ENCODE peak calls at places on chromosomes 2 and 18, in six cellular contexts. E is naive B cell; L is heart right ventricle; Y is left cardiac atrium; N is COR-L47; T is stimulated activated CD4-positive, alpha-beta T cell treated with anti-CD3 and anti-CD28 coated beads, Interleukin-12 subunit alpha, Interleukin-12 subunit beta, amount 100 ng/mL, for 24 hours. A is an unnamed sample.

GRCh38 chr2:51291762-51292370 is 259.9 kb upstream of the NRXN1 start:
- DNase-seq in E (no peak), L (no peak), Y (no peak), N (no peak), T (no peak), A (no peak)

GRCh38 chr2:37387143-37387835 is 42.9 kb downstream of the QPCT start:
- DNase-seq in E (no peak), L (no peak), Y (no peak), N (no peak), T (no peak), A (no peak)

GRCh38 chr18:45107425-45107824 is 426.7 kb downstream of the SETBP1 start:
- DNase-seq in E (no peak), L (no peak), Y (no peak), N (no peak), T (no peak), A (no peak)

GRCh38 chr2:204472375-204472774 is 72.9 kb upstream of the PARD3B start:
- DNase-seq in E (no peak), L (no peak), Y (no peak), N (no peak), T (no peak), A (no peak)

GRCh38 chr2:111162718-111163331 is 42.1 kb downstream of the BCL2L11 start:
- DNase-seq in E (no peak), L (no peak), Y (no peak), N (no peak), T (no peak), A (no peak)

GRCh38 chr2:72078773-72079172 is 68.9 kb downstream of the CYP26B1 start:
- DNase-seq in E (no peak), L (no peak), Y (no peak), N (no peak), T (no peak), A (no peak)

GRCh38 chr2:9641641-9642040 is 10.8 kb upstream of the YWHAQ start:
- DNase-seq in E (no peak), L (no peak), Y (no peak), N (no peak), T (no peak), A (no peak)

GRCh38 chr18:8781671-8782070 is 76.3 kb downstream of the MTCL1 start:
- DNase-seq in E (no peak), L (no peak), Y (no peak), N (no peak), T (no peak), A (no peak)

GRCh38 chr2:185044323-185044874 is 446.1 kb downstream of the ZNF804A start:
- DNase-seq in E (no peak), L (no peak), Y (no peak), N (no peak), T (no peak), A (no peak)

GRCh38 chr2:219555956-219556355 is 12.1 kb downstream of the TMEM198 start:
- DNase-seq in E (no peak), L (no peak), Y (peak), N (no peak), T (no peak), A (no peak)

GRCh38 chr2:127427376-127428056 is 9.3 kb downstream of the PROC start:
- DNase-seq in E (no peak), L (no peak), Y (no peak), N (no peak), T (no peak), A (no peak)

GRCh38 chr2:18272148-18272494 is 288.3 kb downstream of the RDH14 start:
- DNase-seq in E (no peak), L (no peak), Y (no peak), N (no peak), T (no peak), A (no peak)

GRCh38 chr2:172340394-172340793 is 87.0 kb upstream of the ITGA6 start:
- DNase-seq in E (no peak), L (no peak), Y (no peak), N (no peak), T (no peak), A (no peak)

GRCh38 chr18:42706618-42707017 is 408.9 kb downstream of the RIT2 start:
- DNase-seq in E (no peak), L (no peak), Y (no peak), N (peak), T (no peak), A (peak)

GRCh38 chr18:68436485-68436884 is 278.4 kb downstream of the TMX3 start:
- DNase-seq in E (no peak), L (no peak), Y (no peak), N (no peak), T (no peak), A (no peak)

GRCh38 chr18:5964596-5964995 is 69.3 kb upstream of the TMEM200C start:
- DNase-seq in E (no peak), L (no peak), Y (no peak), N (no peak), T (no peak), A (no peak)

GRCh38 chr18:48607049-48607984 is 68.5 kb downstream of the CTIF start:
- DNase-seq in E (no peak), L (no peak), Y (peak), N (no peak), T (no peak), A (no peak)

GRCh38 chr2:27958711-27959378 is 68.3 kb downstream of the BABAM2 start:
- DNase-seq in E (no peak), L (no peak), Y (no peak), N (no peak), T (no peak), A (no peak)

GRCh38 chr2:95375532-95376221 is 26.8 kb upstream of the FAHD2A start:
- DNase-seq in E (no peak), L (no peak), Y (no peak), N (no peak), T (no peak), A (no peak)

GRCh38 chr2:239715606-239716005 is 309.5 kb downstream of the NDUFA10 start:
- DNase-seq in E (no peak), L (no peak), Y (no peak), N (no peak), T (no peak), A (no peak)

GRCh38 chr2:219901155-219901554 is 273.7 kb downstream of the SLC4A3 start:
- DNase-seq in E (no peak), L (no peak), Y (no peak), N (no peak), T (no peak), A (no peak)

GRCh38 chr2:232348936-232349335 is 29.6 kb upstream of the ALPP start:
- DNase-seq in E (no peak), L (no peak), Y (peak), N (no peak), T (no peak), A (no peak)

GRCh38 chr2:129778608-129778877 is 200.9 kb upstream of the RAB6C start:
- DNase-seq in E (no peak), L (no peak), Y (no peak), N (no peak), T (no peak), A (no peak)

GRCh38 chr2:45905643-45905969 is 254.1 kb downstream of the PRKCE start:
- DNase-seq in E (no peak), L (no peak), Y (no peak), N (peak), T (no peak), A (no peak)

GRCh38 chr2:134917219-134917957 is 1.2 kb upstream of the CCNT2 start:
- DNase-seq in E (no peak), L (peak), Y (peak), N (no peak), T (peak), A (no peak)

GRCh38 chr2:71943238-71944182 is 204.2 kb downstream of the CYP26B1 start:
- DNase-seq in E (no peak), L (no peak), Y (peak), N (no peak), T (no peak), A (no peak)

GRCh38 chr18:74331404-74331803 is 15.8 kb downstream of the C18orf63 start:
- DNase-seq in E (no peak), L (no peak), Y (no peak), N (peak), T (no peak), A (peak)

GRCh38 chr2:25822190-25823117 is 55.8 kb downstream of the ASXL2 start:
- DNase-seq in E (peak), L (peak), Y (peak), N (no peak), T (peak), A (no peak)

GRCh38 chr2:132669854-132670103 is 226 bp downstream of the LYPD1 start:
- DNase-seq in E (no peak), L (no peak), Y (no peak), N (no peak), T (no peak), A (peak)

GRCh38 chr2:112161431-112162145 is 23.4 kb downstream of the FBLN7 start:
- DNase-seq in E (no peak), L (no peak), Y (no peak), N (peak), T (no peak), A (peak)

GRCh38 chr18:7476386-7476785 is 90.7 kb upstream of the PTPRM start:
- DNase-seq in E (no peak), L (no peak), Y (no peak), N (no peak), T (no peak), A (no peak)